ENCODE peak calls at places on chromosome 21, in six cellular contexts. One of them, this sample, is unnamed.

GRCh38 chr21:41369915-41370839 is 8.3 kb downstream of the MX2 start:
- DNase-seq in right lobe of liver: no peak
- DNase-seq in prostate gland: no peak
- DNase-seq in gastrocnemius medialis: no peak
- DNase-seq in IMR-90: no peak
- DNase-seq in A549: no peak
- DNase-seq in this sample: peak; percentile 92

GRCh38 chr21:34557261-34557660 is 45.3 kb upstream of the KCNE1 start:
- DNase-seq in right lobe of liver: no peak
- DNase-seq in A549: no peak
- DNase-seq in gastrocnemius medialis: no peak
- DNase-seq in IMR-90: no peak
- DNase-seq in prostate gland: no peak
- DNase-seq in this sample: no peak

GRCh38 chr21:39022901-39023693 is 160.2 kb downstream of the PSMG1 start:
- DNase-seq in prostate gland: no peak
- DNase-seq in right lobe of liver: peak; percentile 80
- DNase-seq in A549: no peak
- DNase-seq in gastrocnemius medialis: no peak
- DNase-seq in IMR-90: peak; percentile 28
- DNase-seq in this sample: peak; percentile 88

GRCh38 chr21:38621132-38621531 is 122.9 kb upstream of the ERG start:
- DNase-seq in right lobe of liver: no peak
- DNase-seq in IMR-90: no peak
- DNase-seq in A549: peak; percentile 2
- DNase-seq in gastrocnemius medialis: no peak
- DNase-seq in prostate gland: no peak
- DNase-seq in this sample: no peak

GRCh38 chr21:39314155-39315027 is 959 bp upstream of the BRWD1 start:
- DNase-seq in right lobe of liver: peak; percentile 50
- DNase-seq in prostate gland: peak; percentile 39
- DNase-seq in A549: peak; percentile 38
- DNase-seq in gastrocnemius medialis: peak; percentile 10
- DNase-seq in IMR-90: peak; percentile 65
- DNase-seq in this sample: no peak

GRCh38 chr21:43861716-43862115 is 3.3 kb upstream of the AGPAT3 start:
- DNase-seq in IMR-90: no peak
- DNase-seq in gastrocnemius medialis: no peak
- DNase-seq in A549: no peak
- DNase-seq in prostate gland: no peak
- DNase-seq in right lobe of liver: no peak
- DNase-seq in this sample: peak; percentile 63

GRCh38 chr21:36915701-36916075 is 50.8 kb downstream of the HLCS start:
- DNase-seq in gastrocnemius medialis: no peak
- DNase-seq in prostate gland: no peak
- DNase-seq in IMR-90: no peak
- DNase-seq in A549: no peak
- DNase-seq in right lobe of liver: no peak
- DNase-seq in this sample: no peak

GRCh38 chr21:28636988-28637691 is 355.5 kb downstream of the LTN1 start:
- DNase-seq in prostate gland: no peak
- DNase-seq in A549: peak; percentile 26
- DNase-seq in right lobe of liver: no peak
- DNase-seq in IMR-90: peak; percentile 94
- DNase-seq in gastrocnemius medialis: no peak
- DNase-seq in this sample: no peak

GRCh38 chr21:41169701-41170100 is 1.7 kb downstream of the BACE2 start:
- DNase-seq in A549: no peak
- DNase-seq in prostate gland: no peak
- DNase-seq in IMR-90: no peak
- DNase-seq in right lobe of liver: no peak
- DNase-seq in gastrocnemius medialis: no peak
- DNase-seq in this sample: no peak

GRCh38 chr21:26964379-26964778 is 2.5 kb downstream of the ADAMTS5 start:
- DNase-seq in right lobe of liver: no peak
- DNase-seq in gastrocnemius medialis: peak; percentile 37
- DNase-seq in prostate gland: no peak
- DNase-seq in IMR-90: peak; percentile 15
- DNase-seq in A549: no peak
- DNase-seq in this sample: no peak

GRCh38 chr21:40255665-40256064 is 388.4 kb downstream of the PCP4 start:
- DNase-seq in IMR-90: no peak
- DNase-seq in gastrocnemius medialis: no peak
- DNase-seq in right lobe of liver: no peak
- DNase-seq in prostate gland: no peak
- DNase-seq in A549: no peak
- DNase-seq in this sample: no peak

GRCh38 chr21:32233055-32233546 is 45.7 kb downstream of the MIS18A start:
- DNase-seq in gastrocnemius medialis: no peak
- DNase-seq in A549: no peak
- DNase-seq in right lobe of liver: no peak
- DNase-seq in IMR-90: peak; percentile 5
- DNase-seq in prostate gland: no peak
- DNase-seq in this sample: no peak

GRCh38 chr21:46323710-46324389 is at the start of the genes C21orf58 and PCNT:
- DNase-seq in gastrocnemius medialis: peak; percentile 97
- DNase-seq in IMR-90: peak; percentile 97
- DNase-seq in A549: peak; percentile 96
- DNase-seq in prostate gland: peak; percentile 97
- DNase-seq in right lobe of liver: peak; percentile 99
- DNase-seq in this sample: peak; percentile 98

GRCh38 chr21:46324390-46325072 is 575 bp downstream of the PCNT start:
- DNase-seq in IMR-90: peak; percentile 70
- DNase-seq in A549: peak; percentile 80
- DNase-seq in right lobe of liver: peak; percentile 93
- DNase-seq in gastrocnemius medialis: peak; percentile 77
- DNase-seq in prostate gland: peak; percentile 80
- DNase-seq in this sample: peak; percentile 96

GRCh38 chr21:46323227-46323709 is 402 bp downstream of the C21orf58 start:
- DNase-seq in gastrocnemius medialis: no peak
- DNase-seq in prostate gland: no peak
- DNase-seq in IMR-90: no peak
- DNase-seq in A549: no peak
- DNase-seq in right lobe of liver: no peak
- DNase-seq in this sample: no peak

GRCh38 chr21:46326110-46326703 is 2.3 kb downstream of the PCNT start:
- DNase-seq in IMR-90: no peak
- DNase-seq in prostate gland: no peak
- DNase-seq in right lobe of liver: no peak
- DNase-seq in A549: no peak
- DNase-seq in gastrocnemius medialis: no peak
- DNase-seq in this sample: no peak

DNA sequence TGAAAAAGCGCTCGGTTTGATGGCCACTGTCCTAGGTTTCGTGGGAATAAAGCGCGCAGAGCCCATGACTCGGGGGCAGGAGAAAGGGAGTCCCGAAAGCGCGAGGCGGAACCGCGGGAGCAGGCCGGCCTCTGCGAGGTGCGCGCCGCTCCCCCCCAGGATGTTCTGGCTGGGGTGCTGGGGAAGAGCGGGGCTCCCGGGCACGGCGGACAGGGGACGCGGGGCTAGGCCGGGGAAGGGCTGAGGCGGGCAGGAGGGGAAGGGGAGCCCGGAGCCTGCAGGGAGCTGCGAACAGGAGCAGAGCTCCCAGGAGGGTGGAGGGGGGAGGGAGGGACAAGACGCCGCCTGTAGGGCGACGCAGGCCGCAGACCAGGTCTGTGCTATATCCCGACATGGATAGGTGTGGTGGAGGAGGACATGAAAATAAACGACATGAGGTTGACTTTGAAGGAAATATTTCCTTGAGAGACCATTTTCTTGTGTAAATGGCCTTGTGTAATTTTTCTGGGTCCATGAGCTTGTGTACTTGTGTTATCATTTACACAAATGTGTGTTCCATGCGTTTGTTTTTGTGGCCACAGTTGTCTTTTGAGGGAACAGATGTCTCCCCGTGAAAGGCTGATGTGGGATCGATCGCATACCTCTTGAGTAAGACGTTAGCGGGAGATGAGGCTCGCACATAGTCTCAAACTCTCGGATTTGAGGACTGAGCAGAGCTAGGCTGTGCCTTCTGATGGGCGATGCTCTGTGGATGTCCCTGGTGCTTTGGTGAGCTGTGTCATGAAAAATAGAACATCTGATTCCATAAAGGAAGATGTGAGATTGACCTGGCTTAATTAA is 1.3 kb downstream of the PCNT start:
- DNase-seq in IMR-90: peak; percentile 47
- DNase-seq in gastrocnemius medialis: no peak
- DNase-seq in A549: peak; percentile 69
- DNase-seq in prostate gland: peak; percentile 46
- DNase-seq in right lobe of liver: peak; percentile 53
- DNase-seq in this sample: peak; percentile 92
- TF ChIP-seq POLR2A in IMR-90: no peak
- TF ChIP-seq POLR2A in gastrocnemius medialis: no peak
- TF ChIP-seq POLR2A in A549: no peak
- TF ChIP-seq POLR2A in prostate gland: no peak
- TF ChIP-seq POLR2A in right lobe of liver: no peak
- TF ChIP-seq POLR2A in this sample: no peak

GRCh38 chr21:45350206-45350854 is 54.6 kb upstream of the COL18A1 start:
- DNase-seq in gastrocnemius medialis: no peak
- DNase-seq in IMR-90: no peak
- DNase-seq in A549: no peak
- DNase-seq in right lobe of liver: no peak
- DNase-seq in prostate gland: no peak
- DNase-seq in this sample: no peak
- H3K27ac ChIP-seq in gastrocnemius medialis: no peak overlapping the region
- H3K27ac ChIP-seq in IMR-90: no peak overlapping the region
- H3K27ac ChIP-seq in A549: no peak overlapping the region
- H3K27ac ChIP-seq in right lobe of liver: no peak overlapping the region
- H3K27ac ChIP-seq in prostate gland: no peak overlapping the region
- H3K27ac ChIP-seq in this sample: peak overlapping the region; percentile 82

GRCh38 chr21:42851812-42852665 is 27.3 kb downstream of the WDR4 start:
- DNase-seq in IMR-90: no peak
- DNase-seq in right lobe of liver: no peak
- DNase-seq in A549: no peak
- DNase-seq in prostate gland: no peak
- DNase-seq in gastrocnemius medialis: no peak
- DNase-seq in this sample: no peak
- TF ChIP-seq POLR2A in IMR-90: no peak
- TF ChIP-seq POLR2A in right lobe of liver: no peak
- TF ChIP-seq POLR2A in A549: no peak
- TF ChIP-seq POLR2A in prostate gland: no peak
- TF ChIP-seq POLR2A in gastrocnemius medialis: no peak
- TF ChIP-seq POLR2A in this sample: no peak

GRCh38 chr21:35738342-35738961 is 321.9 kb downstream of the SETD4 start:
- DNase-seq in IMR-90: peak; percentile 4
- DNase-seq in prostate gland: peak; percentile 39
- DNase-seq in gastrocnemius medialis: no peak
- DNase-seq in right lobe of liver: no peak
- DNase-seq in A549: peak; percentile 2
- DNase-seq in this sample: no peak
- H3K27ac ChIP-seq in IMR-90: no peak overlapping the region
- H3K27ac ChIP-seq in prostate gland: peak overlapping the region; percentile 46
- H3K27ac ChIP-seq in gastrocnemius medialis: no peak overlapping the region
- H3K27ac ChIP-seq in right lobe of liver: no peak overlapping the region
- H3K27ac ChIP-seq in A549: no peak overlapping the region
- H3K27ac ChIP-seq in this sample: no peak overlapping the region